ENCODE peak calls at places on chromosomes 1 and 21, in four cellular contexts. A is progenitor cell of endocrine pancreas, W is GM12865, D is stomach. I is an unnamed sample.

GRCh38 chr1:218809625-218810024 is 364.1 kb upstream of the LYPLAL1 start:
- DNase-seq in A (no peak), W (no peak), D (no peak), I (no peak)

GRCh38 chr1:245791410-245792312 is 636.9 kb downstream of the KIF26B start:
- DNase-seq in A (no peak), W (no peak), D (no peak), I (no peak)

GRCh38 chr1:221672160-221672762 is 69.6 kb downstream of the DUSP10 start:
- DNase-seq in A (no peak), W (no peak), D (no peak), I (no peak)

GRCh38 chr1:109759513-109760334 is 4.0 kb downstream of the EPS8L3 start:
- DNase-seq in A (no peak), W (no peak), D (peak), I (peak)

GRCh38 chr21:41283211-41283818 is 33.3 kb upstream of the FAM3B start:
- DNase-seq in A (peak), W (peak), D (peak), I (no peak)

GRCh38 chr1:87763498-87763897 is 434.8 kb downstream of the LMO4 start:
- DNase-seq in A (no peak), W (no peak), D (no peak), I (no peak)

GRCh38 chr1:92484472-92485373 is 2.0 kb downstream of the GFI1 start:
- DNase-seq in A (peak), W (peak), D (peak), I (no peak)

GRCh38 chr21:45319461-45320211 is 31.9 kb upstream of the POFUT2 start:
- DNase-seq in A (no peak), W (no peak), D (no peak), I (no peak)

GRCh38 chr1:96722161-96722908 is 751 bp downstream of the PTBP2 start:
- DNase-seq in A (peak), W (peak), D (peak), I (no peak)

GRCh38 chr1:222557148-222557547 is 9.2 kb upstream of the HHIPL2 start:
- DNase-seq in A (no peak), W (no peak), D (no peak), I (no peak)

GRCh38 chr1:42533101-42533863 is 70.2 kb downstream of the CCDC30 start:
- DNase-seq in A (no peak), W (no peak), D (no peak), I (no peak)

GRCh38 chr1:212498243-212498642 is 65.5 kb downstream of the NENF start:
- DNase-seq in A (no peak), W (no peak), D (no peak), I (no peak)

GRCh38 chr1:88462481-88463261 is 221.4 kb upstream of the PKN2 start:
- DNase-seq in A (peak), W (no peak), D (no peak), I (no peak)

GRCh38 chr1:89965203-89965900 is 29.6 kb upstream of the ZNF326 start:
- DNase-seq in A (no peak), W (no peak), D (no peak), I (no peak)

GRCh38 chr21:36330904-36331303 is 10.9 kb downstream of the MORC3 start:
- DNase-seq in A (no peak), W (peak), D (peak), I (no peak)

GRCh38 chr1:150066838-150067183 is 765 bp upstream of the VPS45 start:
- DNase-seq in A (peak), W (peak), D (peak), I (no peak)

GRCh38 chr1:205332015-205332791 is 10.7 kb upstream of the NUAK2 start:
- DNase-seq in A (no peak), W (no peak), D (no peak), I (no peak)

GRCh38 chr1:229046251-229046853 is 224.6 kb upstream of the RAB4A start:
- DNase-seq in A (no peak), W (no peak), D (no peak), I (peak)

GRCh38 chr1:20276428-20276827 is 14.2 kb upstream of the VWA5B1 start:
- DNase-seq in A (no peak), W (no peak), D (no peak), I (no peak)

GRCh38 chr1:20266642-20267041 is 24.0 kb upstream of the VWA5B1 start:
- DNase-seq in A (no peak), W (no peak), D (no peak), I (no peak)

GRCh38 chr1:20266141-20266540 is 24.5 kb upstream of the VWA5B1 start:
- DNase-seq in A (no peak), W (no peak), D (no peak), I (no peak)

GRCh38 chr1:20271498-20272400 is 18.9 kb upstream of the VWA5B1 start:
- DNase-seq in A (no peak), W (no peak), D (no peak), I (no peak)
- TF ChIP-seq CTCF in A (no peak), W (no peak), D (no peak), I (no peak)

DNA sequence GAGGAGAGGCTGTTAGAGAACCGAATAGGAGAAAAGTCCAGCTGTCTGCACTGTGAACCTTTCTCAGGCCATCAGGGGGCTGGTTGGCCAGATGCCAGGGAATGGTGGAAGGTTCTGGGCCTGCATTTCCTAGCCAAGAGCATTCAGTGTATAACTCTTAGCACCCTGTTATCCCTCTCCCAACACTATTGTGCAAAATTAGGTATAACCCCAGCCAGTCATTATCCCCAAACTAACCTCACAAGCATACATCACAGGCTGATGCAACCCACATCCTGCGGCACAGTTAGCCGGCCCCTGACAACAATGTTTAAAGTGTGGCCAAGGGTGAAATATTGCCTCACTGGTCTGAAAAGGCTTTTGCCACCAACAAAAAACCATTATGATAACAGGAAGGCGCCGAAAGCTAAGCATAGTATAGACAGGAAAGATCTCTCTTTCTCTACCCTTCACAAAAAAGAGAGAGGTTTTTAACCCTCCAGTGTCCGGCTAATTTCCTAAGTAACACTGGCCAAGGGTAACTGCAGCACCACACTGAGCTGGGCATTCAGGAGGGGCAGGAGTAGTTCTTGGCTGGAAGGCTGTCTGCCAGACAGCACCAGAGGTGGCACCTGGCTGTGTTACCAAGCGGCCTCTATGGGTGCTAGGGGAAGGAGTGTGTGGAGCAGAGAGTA is 77.3 kb upstream of the BCAR3 start:
- DNase-seq in A (no peak), W (no peak), D (no peak), I (no peak)
- TF ChIP-seq CTCF in A (no peak), W (no peak), D (no peak), I (no peak)

DNA sequence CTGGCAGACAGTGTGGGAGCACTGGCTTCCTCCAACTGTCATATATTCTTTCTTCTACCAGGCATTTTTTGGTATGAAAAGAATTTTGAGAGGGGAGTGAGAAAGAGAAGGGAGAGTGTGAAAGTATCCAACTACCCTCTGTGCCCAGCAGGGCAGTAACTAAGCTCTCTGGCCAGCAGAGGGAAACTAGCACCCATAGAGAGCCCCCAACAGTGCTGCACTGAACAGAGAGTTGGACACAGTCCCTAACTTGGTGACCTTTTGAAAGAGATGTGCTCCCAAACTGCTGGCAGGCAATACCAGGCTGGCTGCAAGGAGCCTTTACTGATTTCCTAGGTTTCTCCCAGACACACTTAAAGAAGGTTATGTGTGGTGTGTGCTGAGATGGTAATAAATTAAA is 118.8 kb upstream of the PBX1 start:
- DNase-seq in A (no peak), W (no peak), D (no peak), I (no peak)
- TF ChIP-seq CTCF in A (peak), W (no peak), D (no peak), I (peak)

GRCh38 chr1:152539901-152540300 is 25.6 kb downstream of the CRCT1 start:
- DNase-seq in A (no peak), W (no peak), D (no peak), I (no peak)

GRCh38 chr1:152546704-152547103 is 19.9 kb downstream of the LCE3E start:
- DNase-seq in A (no peak), W (no peak), D (no peak), I (no peak)

DNA sequence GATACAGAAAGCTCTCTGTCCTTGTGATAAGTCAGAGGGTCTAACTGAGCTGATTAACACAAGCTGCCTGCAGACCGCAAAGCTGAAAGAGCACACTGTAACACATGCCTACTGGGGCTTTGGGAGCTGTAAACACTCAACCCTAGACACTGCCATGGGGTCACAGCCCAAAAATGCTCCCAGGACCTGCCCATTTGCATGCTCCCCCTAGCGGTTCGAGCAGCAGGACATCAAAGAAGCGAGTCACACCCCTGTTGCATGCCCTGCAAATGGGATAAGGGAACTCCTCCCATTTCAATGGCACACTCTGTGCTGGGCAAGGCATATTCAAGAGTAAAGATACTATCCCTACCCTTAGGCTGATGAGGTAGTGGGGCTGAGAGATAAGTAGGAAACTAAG is 22.8 kb downstream of the LCE3E start:
- DNase-seq in A (no peak), W (peak), D (no peak), I (no peak)
- TF ChIP-seq CTCF in A (no peak), W (peak), D (no peak), I (no peak)

GRCh38 chr1:184467295-184467694 is 80.5 kb downstream of the C1orf21 start:
- DNase-seq in A (no peak), W (no peak), D (no peak), I (no peak)

GRCh38 chr1:184463680-184464079 is 76.9 kb downstream of the C1orf21 start:
- DNase-seq in A (no peak), W (no peak), D (no peak), I (no peak)

GRCh38 chr1:184464757-184465156 is 77.9 kb downstream of the C1orf21 start:
- DNase-seq in A (no peak), W (no peak), D (no peak), I (no peak)

GRCh38 chr1:184462990-184463389 is 76.2 kb downstream of the C1orf21 start:
- DNase-seq in A (no peak), W (no peak), D (no peak), I (no peak)

GRCh38 chr1:184465489-184466146 is 78.8 kb downstream of the C1orf21 start:
- DNase-seq in A (no peak), W (no peak), D (no peak), I (no peak)
- TF ChIP-seq CTCF in A (peak), W (no peak), D (no peak), I (peak)

GRCh38 chr21:16942703-16943102 is 570.1 kb upstream of the CXADR start:
- DNase-seq in A (no peak), W (no peak), D (no peak), I (no peak)
- TF ChIP-seq CTCF in A (peak), W (no peak), D (no peak), I (peak)

DNA sequence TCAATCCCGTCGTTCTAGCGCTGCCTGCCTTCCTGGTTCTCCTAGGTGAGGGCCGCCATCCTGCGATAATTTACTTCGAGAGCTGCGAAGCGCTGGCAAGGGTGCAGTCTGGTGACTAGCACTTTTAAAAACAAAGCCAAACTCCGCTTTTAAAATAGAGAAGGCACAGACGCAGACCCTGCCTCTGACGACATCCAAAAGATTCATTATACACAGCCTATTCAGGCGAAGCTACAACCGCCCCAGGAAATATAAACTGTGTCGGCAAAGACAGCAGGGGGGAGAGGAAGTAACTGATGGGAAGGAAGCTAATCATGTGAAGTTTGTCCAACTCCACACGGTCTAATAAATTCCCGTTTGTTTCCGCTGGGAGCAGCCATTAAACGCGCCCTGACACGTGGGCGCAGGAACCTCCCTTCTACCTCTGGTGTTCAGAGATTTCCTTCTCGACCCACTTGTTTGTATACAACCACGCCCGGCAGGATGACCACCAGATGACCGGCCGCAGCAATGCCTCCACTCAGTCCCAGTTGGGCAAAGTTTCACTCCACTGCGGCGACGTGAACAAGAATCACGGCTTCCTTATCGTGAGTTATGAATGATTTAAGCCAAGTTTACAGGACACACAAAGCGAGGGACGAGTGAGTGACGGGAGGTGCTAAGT is 1.3 kb downstream of the GNG12 start:
- DNase-seq in A (no peak), W (no peak), D (peak), I (no peak)
- TF ChIP-seq CTCF in A (no peak), W (no peak), D (no peak), I (peak)

GRCh38 chr1:178037510-178038253 is 56.2 kb upstream of the RASAL2 start:
- DNase-seq in A (peak), W (no peak), D (peak), I (peak)
- TF ChIP-seq CTCF in A (peak), W (no peak), D (no peak), I (peak)

GRCh38 chr1:100363831-100364230 is 11.5 kb downstream of the CDC14A start:
- DNase-seq in A (no peak), W (no peak), D (no peak), I (no peak)
- TF ChIP-seq CTCF in A (no peak), W (no peak), D (no peak), I (no peak)

DNA sequence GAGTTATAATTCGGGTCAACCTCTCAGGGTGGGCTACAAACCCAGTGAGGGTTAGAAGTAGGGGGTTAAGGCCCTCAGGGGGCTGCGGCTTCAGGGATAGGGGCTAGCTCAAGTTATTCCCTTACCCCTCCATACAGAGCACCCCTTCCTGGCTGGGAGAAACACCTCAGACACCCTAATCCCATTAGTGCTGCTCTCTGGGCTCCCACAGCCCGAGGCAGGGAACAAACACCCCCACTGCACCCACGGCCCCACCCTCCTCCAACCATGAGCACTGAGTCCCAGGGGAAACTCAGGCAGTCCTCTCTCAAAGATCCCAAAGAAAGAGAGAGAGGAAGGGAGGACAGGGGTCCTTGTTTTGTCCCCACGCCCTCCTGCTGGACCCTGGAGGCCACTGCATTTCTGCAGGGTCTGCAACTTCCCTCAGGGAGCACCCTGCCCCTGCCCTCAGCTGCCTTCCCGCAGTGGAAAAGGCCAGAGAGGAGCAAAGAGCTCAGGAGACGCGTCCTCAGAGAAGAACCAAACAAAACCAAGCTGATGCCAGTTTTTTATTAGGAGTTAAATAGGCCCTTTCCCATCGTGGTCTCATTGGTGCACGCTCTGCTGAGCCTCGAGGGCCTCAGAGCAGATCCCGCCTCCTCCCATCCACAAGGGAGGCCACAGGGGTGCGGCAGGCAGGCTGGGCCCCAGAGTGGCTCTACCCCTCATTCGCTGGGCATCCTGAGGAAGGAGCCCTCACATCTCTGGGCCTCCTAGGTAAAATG is 1.4 kb upstream of the S100A4 start:
- DNase-seq in A (no peak), W (no peak), D (no peak), I (no peak)
- TF ChIP-seq CTCF in A (no peak), W (no peak), D (no peak), I (no peak)